ENCODE peak calls at places on chromosomes 6 and 20, in eight cellular contexts. D is gastrocnemius medialis, J is fibroblast of lung, L is tibial nerve, M is cardiac muscle cell, Z is RWPE1, K is Panc1, U is OCI-LY7. Q is an unnamed sample.

GRCh38 chr6:96391776-96392175 is 129.8 kb upstream of the UFL1 start:
- DNase-seq in D (no peak), L (no peak), Z (no peak), J (peak), K (no peak), U (no peak), M (no peak), Q (no peak)

GRCh38 chr20:64151634-64152530 is 12.4 kb upstream of the MYT1 start:
- DNase-seq in D (no peak), Z (peak), K (no peak), M (no peak), J (peak), L (no peak), U (no peak), Q (peak)

GRCh38 chr20:40449974-40450616 is 238.9 kb downstream of the MAFB start:
- DNase-seq in Z (peak), D (no peak), K (no peak), U (no peak), M (no peak), L (no peak), J (no peak), Q (peak)

GRCh38 chr6:101605874-101606273 is 212.4 kb downstream of the GRIK2 start:
- DNase-seq in U (no peak), D (no peak), M (no peak), Z (peak), L (no peak), K (no peak), J (peak), Q (peak)

GRCh38 chr6:113356139-113356538 is 501.0 kb upstream of the MARCKS start:
- DNase-seq in D (no peak), L (no peak), K (no peak), Z (no peak), U (no peak), J (peak), M (no peak), Q (no peak)

GRCh38 chr6:32186496-32186840 is 2.4 kb upstream of the AGER start:
- DNase-seq in J (no peak), U (no peak), M (no peak), L (no peak), Z (no peak), D (no peak), K (no peak), Q (no peak)

GRCh38 chr20:40010483-40010882 is 678.6 kb downstream of the MAFB start:
- DNase-seq in L (no peak), K (no peak), J (no peak), U (no peak), Z (no peak), M (no peak), D (peak), Q (peak)

GRCh38 chr20:14288341-14289330 is 48.8 kb downstream of the FLRT3 start:
- DNase-seq in K (peak), Z (peak), D (no peak), L (no peak), U (no peak), M (no peak), J (peak), Q (peak)

GRCh38 chr6:147095316-147095715 is 108.9 kb upstream of the STXBP5 start:
- DNase-seq in D (no peak), U (no peak), J (no peak), M (no peak), K (no peak), Z (no peak), L (no peak), Q (no peak)

GRCh38 chr6:100678027-100678426 is 203.1 kb downstream of the ASCC3 start:
- DNase-seq in M (peak), L (no peak), U (no peak), Z (no peak), K (no peak), D (no peak), J (no peak), Q (no peak)

GRCh38 chr6:3382399-3383279 is 74.2 kb downstream of the SLC22A23 start:
- DNase-seq in K (no peak), J (peak), Z (no peak), U (no peak), L (no peak), M (no peak), D (no peak), Q (peak)

GRCh38 chr6:45631396-45631795 is 253.7 kb upstream of the SUPT3H start:
- DNase-seq in U (no peak), D (no peak), K (no peak), L (no peak), Z (peak), J (no peak), M (no peak), Q (peak)

GRCh38 chr6:89255417-89255816 is 38.3 kb upstream of the GABRR1 start:
- DNase-seq in M (no peak), K (no peak), U (no peak), Z (no peak), D (no peak), J (no peak), L (no peak), Q (no peak)

GRCh38 chr6:168939771-168940170 is 313.9 kb downstream of the THBS2 start:
- DNase-seq in U (no peak), D (no peak), Z (no peak), L (no peak), M (no peak), K (no peak), J (no peak), Q (no peak)

DNA sequence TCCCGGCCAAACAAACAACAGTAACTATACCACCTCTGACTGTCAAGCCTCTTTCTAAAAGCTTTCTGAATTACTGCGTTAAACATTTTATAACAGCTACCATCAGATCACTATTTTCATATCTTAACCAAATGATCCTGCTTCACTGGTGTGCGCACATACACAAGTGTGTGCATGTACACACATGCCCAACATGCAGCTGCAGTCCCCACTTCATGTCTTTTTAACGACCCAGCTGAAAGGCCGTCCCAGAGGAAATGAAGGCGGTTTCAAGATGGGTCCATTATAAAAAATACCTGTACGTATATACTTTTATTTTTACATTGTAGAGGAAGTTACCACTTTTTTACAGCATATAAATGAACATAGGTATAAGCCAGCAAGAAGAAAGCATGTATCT is 25.0 kb downstream of the TMEM242 start:
- DNase-seq in J (no peak), K (no peak), D (no peak), M (no peak), L (no peak), Z (peak), U (no peak), Q (peak)
- H3K27ac ChIP-seq in J (no peak), K (no peak), D (no peak), M (no peak), L (no peak), Z (no peak), U (no peak), Q (no peak)

GRCh38 chr20:20821496-20822260 is 109.2 kb upstream of the RALGAPA2 start:
- DNase-seq in L (no peak), M (no peak), K (no peak), Z (no peak), D (no peak), J (no peak), U (no peak), Q (no peak)
- TF ChIP-seq CTCF in L (no peak), M (no peak), K (no peak), Z (no peak), D (no peak), J (no peak), U (no peak), Q (no peak)

GRCh38 chr6:138541793-138542481 is 42.6 kb upstream of the NHSL1 start:
- DNase-seq in D (no peak), L (no peak), J (peak), M (peak), K (no peak), Z (no peak), U (no peak), Q (no peak)

GRCh38 chr6:138546733-138547185 is 47.5 kb upstream of the NHSL1 start:
- DNase-seq in J (peak), K (no peak), D (no peak), M (no peak), Z (peak), U (no peak), L (no peak), Q (peak)

GRCh38 chr6:138545621-138545980 is 46.3 kb upstream of the NHSL1 start:
- DNase-seq in L (peak), U (no peak), J (peak), K (no peak), M (peak), Z (no peak), D (peak), Q (no peak)

GRCh38 chr6:138543648-138544047 is 44.4 kb upstream of the NHSL1 start:
- DNase-seq in Z (no peak), K (no peak), J (no peak), D (no peak), L (no peak), M (no peak), U (no peak), Q (no peak)

GRCh38 chr6:138544521-138544920 is 45.2 kb upstream of the NHSL1 start:
- DNase-seq in K (no peak), U (no peak), Z (no peak), M (peak), J (peak), D (no peak), L (no peak), Q (no peak)
- H3K27ac ChIP-seq in K (no peak), U (no peak), Z (no peak), M (no peak), J (no peak), D (peak), L (no peak), Q (no peak)

DNA sequence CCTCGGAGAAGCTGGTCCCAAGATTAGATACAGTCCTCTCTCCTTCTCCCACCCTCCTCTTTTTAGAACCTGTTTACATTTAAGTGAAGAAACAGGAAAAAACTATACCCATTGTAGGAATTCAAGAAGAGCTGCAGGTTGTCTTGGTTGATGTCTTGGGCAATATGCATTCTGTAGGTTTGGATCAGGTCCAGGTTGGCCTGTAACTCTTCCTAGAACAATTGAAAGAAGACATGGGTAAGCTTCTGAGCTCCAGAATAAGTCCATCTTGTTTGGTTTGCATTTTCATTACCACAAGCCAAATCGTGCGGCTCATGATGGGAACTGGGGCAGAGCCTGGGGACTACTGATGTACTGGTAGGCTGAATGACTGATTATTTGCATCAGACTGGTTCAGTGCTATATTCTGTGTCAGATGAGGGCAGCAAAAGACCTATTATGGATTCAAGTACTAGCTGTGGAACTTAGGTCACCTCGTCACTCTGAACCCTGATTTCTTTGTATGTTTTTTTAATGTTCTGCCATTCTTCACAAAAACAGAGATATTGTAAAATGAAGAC is 20.3 kb upstream of the SLA2 start:
- DNase-seq in M (peak), Z (no peak), J (peak), D (no peak), K (no peak), L (no peak), U (peak), Q (peak)
- TF ChIP-seq CTCF in M (peak), Z (peak), J (peak), D (no peak), K (no peak), L (no peak), U (peak), Q (peak)

DNA sequence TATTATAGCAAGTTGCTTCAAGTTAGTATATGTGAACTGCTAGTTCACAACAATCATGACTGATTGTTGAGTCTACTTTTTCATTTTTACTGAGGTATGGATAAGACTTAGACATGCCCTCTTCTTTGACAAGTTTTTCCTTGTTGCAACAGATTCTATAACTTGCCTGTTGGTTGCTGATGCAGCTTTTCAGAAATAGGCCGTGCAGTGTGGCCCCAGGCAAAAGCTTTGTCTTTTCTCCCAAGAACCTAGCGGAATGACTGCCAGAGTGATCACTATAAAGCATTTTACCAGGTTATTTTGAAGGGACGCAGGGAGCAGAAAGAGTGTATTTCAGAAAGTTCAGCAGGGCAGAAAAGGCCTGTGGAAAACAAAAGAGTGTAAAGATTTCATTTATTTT is 16.0 kb downstream of the HECA start:
- DNase-seq in J (no peak), D (no peak), U (no peak), Z (peak), L (no peak), K (no peak), M (no peak), Q (peak)
- H3K27ac ChIP-seq in J (no peak), D (no peak), U (no peak), Z (no peak), L (no peak), K (no peak), M (no peak), Q (peak)

GRCh38 chr20:52060794-52061714 is 130.5 kb downstream of the ZFP64 start:
- DNase-seq in M (peak), U (no peak), K (peak), Z (peak), L (no peak), J (no peak), D (no peak), Q (no peak)
- TF ChIP-seq CTCF in M (peak), U (no peak), K (peak), Z (peak), L (no peak), J (peak), D (no peak), Q (peak)

GRCh38 chr6:56852611-56853010 is 102.3 kb upstream of the BEND6 start:
- DNase-seq in J (peak), K (no peak), U (no peak), D (no peak), L (no peak), Z (no peak), M (no peak), Q (no peak)
- H3K27ac ChIP-seq in J (no peak), K (peak), U (no peak), D (no peak), L (no peak), Z (no peak), M (no peak), Q (no peak)

GRCh38 chr6:8642854-8643253 is 207.5 kb upstream of the SLC35B3 start:
- DNase-seq in U (no peak), Z (no peak), J (no peak), D (no peak), L (no peak), K (no peak), M (no peak), Q (no peak)
- TF ChIP-seq CTCF in U (no peak), Z (no peak), J (no peak), D (no peak), L (no peak), K (no peak), M (no peak), Q (no peak)

GRCh38 chr6:105825210-105825609 is 260.9 kb upstream of the PRDM1 start:
- DNase-seq in D (no peak), K (no peak), Z (no peak), L (no peak), U (no peak), J (no peak), M (no peak), Q (no peak)
- H3K27ac ChIP-seq in D (no peak), K (no peak), Z (no peak), L (no peak), U (no peak), J (no peak), M (no peak), Q (no peak)

GRCh38 chr6:14120556-14120955 is 3.0 kb downstream of the CD83 start:
- DNase-seq in Z (no peak), M (no peak), U (no peak), J (no peak), D (no peak), K (no peak), L (no peak), Q (no peak)

GRCh38 chr6:14118091-14118439 is 493 bp downstream of the CD83 start:
- DNase-seq in Z (no peak), U (no peak), J (no peak), L (no peak), D (no peak), K (no peak), M (no peak), Q (no peak)

GRCh38 chr6:14118444-14118843 is 872 bp downstream of the CD83 start:
- DNase-seq in D (no peak), M (no peak), Z (no peak), K (no peak), U (peak), L (no peak), J (no peak), Q (no peak)

GRCh38 chr6:14119764-14120163 is 2.2 kb downstream of the CD83 start:
- DNase-seq in D (no peak), M (no peak), K (no peak), U (no peak), L (no peak), Z (no peak), J (no peak), Q (no peak)

DNA sequence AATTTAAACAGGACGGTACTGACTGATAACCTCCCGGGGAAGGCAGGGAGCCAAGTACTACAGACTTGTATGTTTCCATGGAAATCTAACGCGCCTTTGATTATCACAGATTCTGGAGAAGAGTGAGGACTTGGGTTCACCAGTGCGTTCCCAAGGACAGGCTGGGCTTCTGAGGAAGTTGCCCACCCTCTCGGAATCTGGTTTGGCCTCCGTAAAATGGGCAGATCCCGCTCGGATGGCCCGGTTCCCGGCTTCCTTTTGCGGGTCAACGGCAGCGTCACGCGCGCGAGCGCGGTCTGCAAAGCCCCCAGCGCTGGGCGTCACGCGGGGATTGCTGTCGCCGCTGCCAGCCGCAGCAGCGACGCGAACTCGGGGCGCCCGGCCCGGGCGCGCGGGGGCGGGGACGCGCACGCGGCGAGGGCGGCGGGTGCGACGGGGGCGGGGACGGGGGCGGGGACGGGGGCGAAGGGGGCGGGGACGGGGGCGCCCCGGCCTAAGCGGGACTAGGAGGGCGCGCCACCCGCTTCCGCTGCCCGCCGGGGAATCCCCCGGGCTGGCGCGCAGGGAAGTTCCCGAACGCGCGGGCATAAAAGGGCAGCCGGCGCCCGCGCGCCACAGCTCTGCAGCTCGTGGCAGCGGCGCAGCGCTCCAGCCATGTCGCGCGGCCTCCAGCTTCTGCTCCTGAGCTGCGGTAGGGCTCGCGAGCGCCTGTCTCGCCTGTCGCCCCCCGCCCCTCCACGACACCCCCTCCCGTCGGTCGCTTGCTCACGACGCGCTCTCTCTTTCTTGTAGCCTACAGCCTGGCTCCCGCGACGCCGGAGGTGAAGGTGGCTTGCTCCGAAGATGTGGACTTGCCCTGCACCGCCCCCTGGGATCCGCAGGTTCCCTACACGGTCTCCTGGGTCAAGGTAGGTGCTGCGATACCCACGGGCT is at the start of gene CD83:
- DNase-seq in Z (peak), M (peak), K (no peak), L (no peak), U (peak), J (peak), D (no peak), Q (no peak)
- TF ChIP-seq CTCF in Z (peak), M (peak), K (peak), L (no peak), U (peak), J (no peak), D (no peak), Q (peak)

Q was measured in foreskin keratinocyte.